ENCODE peak calls at places on chromosomes 16 and 17, in six cellular contexts. Q is HAP-1; G is colonic mucosa; F is astrocyte; O is pancreas; K is CD4-positive, CD25-positive, alpha-beta regulatory T cell. H is an unnamed sample.
A peak's percentile ranks its signal among the peaks of the same experiment; 100 is the strongest.

GRCh38 chr17:74779948-74780400 is 3.8 kb upstream of the NAT9 start:
- DNase-seq in Q (no peak), G (no peak), F (no peak), O (no peak), K (peak; percentile 92), H (no peak)

GRCh38 chr16:77300232-77300631 is 101.0 kb downstream of the SYCE1L start:
- DNase-seq in Q (no peak), G (no peak), F (no peak), O (no peak), K (no peak), H (no peak)

GRCh38 chr16:66425651-66426050 is 1.4 kb upstream of the BEAN1 start:
- DNase-seq in Q (no peak), G (no peak), F (no peak), O (no peak), K (no peak), H (no peak)

GRCh38 chr16:75620326-75621169 is 2.5 kb downstream of the ADAT1 start:
- DNase-seq in Q (no peak), G (no peak), F (no peak), O (no peak), K (no peak), H (no peak)

GRCh38 chr17:73255671-73256181 is 6.0 kb downstream of the CPSF4L start:
- DNase-seq in Q (peak; percentile 28), G (peak; percentile 51), F (no peak), O (no peak), K (peak; percentile 54), H (peak; percentile 32)

GRCh38 chr16:48498761-48499600 is 111.0 kb downstream of the N4BP1 start:
- DNase-seq in Q (no peak), G (peak; percentile 58), F (peak; percentile 57), O (no peak), K (no peak), H (no peak)

GRCh38 chr17:49822829-49823228 is 25.0 kb downstream of the TAC4 start:
- DNase-seq in Q (no peak), G (peak; percentile 57), F (no peak), O (no peak), K (no peak), H (no peak)

GRCh38 chr17:83128306-83129240 is 49.2 kb downstream of the METRNL start:
- DNase-seq in Q (no peak), G (no peak), F (no peak), O (no peak), K (no peak), H (no peak)

GRCh38 chr16:79451196-79451816 is 149.2 kb downstream of the MAF start:
- DNase-seq in Q (no peak), G (no peak), F (no peak), O (no peak), K (peak; percentile 23), H (no peak)

GRCh38 chr16:56611281-56611833 is 3.0 kb downstream of the MT2A start:
- DNase-seq in Q (no peak), G (peak; percentile 28), F (peak; percentile 48), O (peak; percentile 50), K (no peak), H (no peak)

GRCh38 chr17:78696016-78696992 is 85.8 kb downstream of the CYTH1 start:
- DNase-seq in Q (no peak), G (no peak), F (no peak), O (no peak), K (no peak), H (no peak)

GRCh38 chr17:4738136-4739121 is 1.2 kb upstream of the ZMYND15 start:
- DNase-seq in Q (no peak), G (peak; percentile 65), F (no peak), O (no peak), K (peak; percentile 52), H (no peak)

GRCh38 chr16:12421688-12422087 is 382.0 kb downstream of the CPPED1 start:
- DNase-seq in Q (no peak), G (no peak), F (no peak), O (no peak), K (no peak), H (no peak)

GRCh38 chr16:3999890-4000325 is 116.3 kb downstream of the ADCY9 start:
- DNase-seq in Q (no peak), G (no peak), F (peak; percentile 31), O (no peak), K (peak; percentile 38), H (no peak)

GRCh38 chr17:75783069-75783783 is 1.4 kb upstream of the UNK start:
- DNase-seq in Q (peak; percentile 56), G (no peak), F (peak; percentile 27), O (no peak), K (peak; percentile 87), H (no peak)

GRCh38 chr17:15508466-15508865 is 41.0 kb upstream of the CDRT4 start:
- DNase-seq in Q (no peak), G (no peak), F (no peak), O (no peak), K (no peak), H (no peak)

GRCh38 chr17:74605361-74605760 is 13.3 kb upstream of the CD300LD start:
- DNase-seq in Q (no peak), G (no peak), F (peak; percentile 70), O (no peak), K (no peak), H (no peak)

GRCh38 chr17:48486557-48486956 is 44.3 kb downstream of the HOXB1 start:
- DNase-seq in Q (no peak), G (no peak), F (peak; percentile 100), O (no peak), K (no peak), H (no peak)

GRCh38 chr16:64088838-64089237 is 1033.0 kb downstream of the CDH11 start:
- DNase-seq in Q (no peak), G (no peak), F (no peak), O (no peak), K (no peak), H (no peak)

DNA sequence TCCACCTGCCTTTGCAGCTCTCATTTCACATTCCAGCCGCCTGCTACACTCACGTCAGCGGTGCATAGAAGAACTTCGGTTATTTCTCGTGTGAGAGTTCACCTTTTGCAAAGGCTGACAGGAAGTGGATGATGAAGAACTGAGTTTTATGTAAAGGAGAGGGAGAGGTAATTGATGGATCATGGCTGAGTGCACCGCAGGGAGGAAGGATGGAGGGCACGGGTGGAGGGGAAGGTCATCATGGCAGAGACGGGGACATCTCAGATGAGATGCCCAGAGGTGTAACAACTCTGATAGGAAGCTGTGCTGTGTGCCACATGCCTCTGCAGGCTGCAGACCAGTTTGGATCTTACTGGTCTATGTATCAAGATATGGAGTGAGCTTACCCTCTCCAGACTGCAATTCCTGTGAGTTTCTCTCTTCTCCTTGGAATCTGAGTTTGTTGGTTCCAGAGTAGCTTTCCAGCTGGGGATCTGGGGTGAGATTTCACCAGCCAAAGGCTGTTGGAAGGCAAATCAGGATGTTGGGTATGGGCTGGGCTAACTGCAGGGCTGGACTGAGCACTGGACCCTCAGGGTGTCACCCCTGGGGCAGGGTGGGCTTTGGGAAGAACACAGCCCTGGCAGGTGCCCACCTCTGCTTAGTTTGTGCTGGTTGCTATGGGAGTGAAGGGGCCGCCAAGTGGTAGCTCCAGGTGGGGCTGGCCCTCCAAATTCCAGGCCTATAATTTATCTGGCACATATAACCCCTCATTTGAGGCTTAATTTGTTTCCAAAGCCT is 777.0 kb downstream of the KCNJ18 start:
- DNase-seq in Q (no peak), G (no peak), F (no peak), O (no peak), K (no peak), H (no peak)
- H3K9me3 ChIP-seq in Q (no peaks in the 10 kb centered on the region), G (no peaks in the 10 kb centered on the region), F (peaks cover 4% of the 10 kb centered on the region), O (no peaks in the 10 kb centered on the region), K (peaks cover 4% of the 10 kb centered on the region), H (no peaks in the 10 kb centered on the region)

DNA sequence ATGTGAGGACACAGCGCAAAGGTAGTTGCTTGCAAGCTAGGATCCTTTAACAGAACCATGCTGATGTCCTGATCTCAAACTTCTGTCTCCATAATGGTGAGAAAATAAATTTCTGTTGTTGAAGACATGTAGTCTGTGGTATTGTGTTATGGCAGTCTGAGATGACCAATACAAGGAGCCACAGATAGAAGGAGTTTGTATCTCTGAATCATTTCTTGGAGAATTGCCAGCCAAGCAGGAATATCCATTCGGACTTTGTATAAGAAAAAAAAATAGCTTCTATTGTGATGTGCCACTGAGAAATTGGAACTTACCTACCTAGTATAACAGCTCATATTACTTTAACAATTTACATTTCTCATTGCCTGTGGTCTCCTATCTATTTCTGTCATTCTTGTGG is 447.6 kb upstream of the CA10 start:
- DNase-seq in Q (no peak), G (no peak), F (peak; percentile 2), O (no peak), K (no peak), H (no peak)
- H3K9me3 ChIP-seq in Q (no peaks in the 10 kb centered on the region), G (no peaks in the 10 kb centered on the region), F (no peaks in the 10 kb centered on the region), O (no peaks in the 10 kb centered on the region), K (no peaks in the 10 kb centered on the region), H (no peaks in the 10 kb centered on the region)

DNA sequence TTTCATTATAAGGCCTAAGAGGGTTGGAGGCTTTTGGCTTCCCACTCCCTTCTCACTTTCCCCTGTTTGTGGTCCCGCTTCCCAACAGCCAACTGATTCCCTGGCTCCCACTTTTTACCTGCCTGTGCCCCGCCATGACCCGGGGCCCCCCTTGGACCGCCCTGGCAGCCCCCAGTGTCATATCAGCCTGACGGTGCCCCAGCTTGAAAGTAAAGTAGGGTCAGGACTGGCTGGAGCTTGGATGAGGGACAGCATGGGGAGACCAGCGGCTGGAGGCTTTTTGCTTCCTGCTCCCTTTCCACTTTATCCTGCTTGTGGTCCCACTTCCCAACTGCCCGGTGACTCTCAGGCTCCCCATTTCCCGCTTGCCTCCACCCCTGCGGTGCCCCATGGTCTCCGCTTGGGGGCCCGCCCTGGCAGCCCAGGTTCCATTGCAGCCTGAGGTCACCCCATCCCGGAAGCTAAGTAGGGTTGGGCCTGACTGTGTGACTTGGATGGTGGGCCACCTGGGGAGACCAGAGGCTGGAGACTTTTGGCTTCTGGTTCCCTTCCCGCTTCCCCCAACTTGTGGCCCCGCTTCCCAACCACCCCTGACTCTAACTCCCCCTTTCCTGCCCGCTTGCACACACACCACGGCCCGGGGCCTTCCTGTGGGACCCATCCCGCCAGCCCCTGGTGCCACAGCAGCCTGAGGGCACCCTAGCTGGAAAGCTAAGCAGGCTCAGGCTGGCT is 2274.7 kb downstream of the TP53TG3F start:
- DNase-seq in Q (no peak), G (no peak), F (no peak), O (no peak), K (no peak), H (no peak)
- H3K9me3 ChIP-seq in Q (no peaks in the 10 kb centered on the region), G (no peaks in the 10 kb centered on the region), F (peaks cover 3% of the 10 kb centered on the region), O (no peaks in the 10 kb centered on the region), K (peaks cover 89% of the 10 kb centered on the region), H (peaks cover 6% of the 10 kb centered on the region)

GRCh38 chr16:996672-997071 is 15.1 kb downstream of the SOX8 start:
- DNase-seq in Q (no peak), G (no peak), F (no peak), O (no peak), K (peak; percentile 23), H (no peak)

GRCh38 chr16:997440-998051 is 16.0 kb downstream of the SOX8 start:
- DNase-seq in Q (no peak), G (no peak), F (peak; percentile 16), O (no peak), K (peak; percentile 59), H (peak; percentile 53)

GRCh38 chr16:999677-1000076 is 18.1 kb downstream of the SOX8 start:
- DNase-seq in Q (no peak), G (no peak), F (no peak), O (no peak), K (no peak), H (no peak)

GRCh38 chr16:998615-999014 is 17.0 kb downstream of the SOX8 start:
- DNase-seq in Q (no peak), G (no peak), F (no peak), O (no peak), K (no peak), H (no peak)

DNA sequence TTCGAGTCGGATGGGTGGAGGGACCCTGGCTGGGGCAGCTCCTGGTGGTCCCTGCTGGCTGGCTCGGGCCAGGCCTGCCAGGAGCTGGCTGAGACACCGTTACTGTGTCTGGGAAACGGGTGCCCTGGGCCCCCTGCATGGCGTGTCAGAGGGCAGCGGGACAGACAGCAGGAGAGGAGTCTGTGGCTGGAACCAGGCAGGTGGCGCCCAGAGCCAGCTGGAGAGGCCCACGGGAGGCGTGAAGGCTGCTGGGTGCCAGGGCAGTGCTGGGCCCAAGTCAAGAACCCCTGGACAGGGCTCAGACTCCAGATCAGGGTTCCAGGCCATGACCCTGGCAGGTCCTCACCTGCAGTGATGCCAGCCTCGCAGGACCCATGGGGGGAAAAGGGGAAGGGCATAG is 16.6 kb downstream of the SOX8 start:
- DNase-seq in Q (no peak), G (no peak), F (no peak), O (no peak), K (no peak), H (no peak)
- H3K9me3 ChIP-seq in Q (no peaks in the 10 kb centered on the region), G (no peaks in the 10 kb centered on the region), F (peaks cover 35% of the 10 kb centered on the region), O (no peaks in the 10 kb centered on the region), K (no peaks in the 10 kb centered on the region), H (no peaks in the 10 kb centered on the region)